ENCODE peak calls at places on chromosomes 1 and 21, in four cellular contexts. U, W, L and A are unnamed samples.

GRCh38 chr1:78676347-78676982 is 26.8 kb downstream of the IFI44 start:
- DNase-seq in L (peak), W (peak), U (peak), A (peak)

GRCh38 chr1:226889616-226890330 is 19.4 kb downstream of the PSEN2 start:
- DNase-seq in W (no peak), L (no peak), U (no peak), A (no peak)

GRCh38 chr1:183734600-183735036 is 70.3 kb upstream of the RGL1 start:
- DNase-seq in L (no peak), W (peak), U (peak), A (no peak)

GRCh38 chr21:41834252-41834925 is 44.8 kb downstream of the PRDM15 start:
- DNase-seq in W (no peak), L (no peak), U (no peak), A (peak)

GRCh38 chr1:6577831-6578525 is 1.8 kb upstream of the ZBTB48 start:
- DNase-seq in L (no peak), U (no peak), W (no peak), A (no peak)

GRCh38 chr1:67803380-67804279 is 29.6 kb downstream of the GNG12 start:
- DNase-seq in W (no peak), U (no peak), L (no peak), A (no peak)

GRCh38 chr1:111880866-111881837 is 108.3 kb downstream of the KCND3 start:
- DNase-seq in U (no peak), W (no peak), L (no peak), A (no peak)

GRCh38 chr1:3912809-3913685 is 13.0 kb upstream of the C1orf174 start:
- DNase-seq in L (no peak), W (no peak), U (no peak), A (no peak)

GRCh38 chr21:42520628-42521253 is 7.1 kb downstream of the SLC37A1 start:
- DNase-seq in W (no peak), U (peak), L (no peak), A (no peak)

GRCh38 chr1:64061430-64062104 is 141.9 kb upstream of the UBE2U start:
- DNase-seq in U (peak), L (no peak), W (no peak), A (no peak)

GRCh38 chr1:209659909-209660308 is 7.7 kb upstream of the LAMB3 start:
- DNase-seq in W (no peak), U (no peak), L (no peak), A (no peak)

GRCh38 chr21:17427831-17428483 is 84.9 kb upstream of the CXADR start:
- DNase-seq in W (no peak), U (no peak), L (no peak), A (no peak)

GRCh38 chr1:16187748-16188401 is 24.6 kb downstream of the ARHGEF19 start:
- DNase-seq in W (peak), L (no peak), U (peak), A (peak)

GRCh38 chr21:35850029-35850428 is 210.3 kb downstream of the SETD4 start:
- DNase-seq in L (no peak), U (no peak), W (no peak), A (peak)

GRCh38 chr1:95778217-95778616 is 544.2 kb downstream of the RWDD3 start:
- DNase-seq in L (no peak), U (no peak), W (no peak), A (no peak)

DNA sequence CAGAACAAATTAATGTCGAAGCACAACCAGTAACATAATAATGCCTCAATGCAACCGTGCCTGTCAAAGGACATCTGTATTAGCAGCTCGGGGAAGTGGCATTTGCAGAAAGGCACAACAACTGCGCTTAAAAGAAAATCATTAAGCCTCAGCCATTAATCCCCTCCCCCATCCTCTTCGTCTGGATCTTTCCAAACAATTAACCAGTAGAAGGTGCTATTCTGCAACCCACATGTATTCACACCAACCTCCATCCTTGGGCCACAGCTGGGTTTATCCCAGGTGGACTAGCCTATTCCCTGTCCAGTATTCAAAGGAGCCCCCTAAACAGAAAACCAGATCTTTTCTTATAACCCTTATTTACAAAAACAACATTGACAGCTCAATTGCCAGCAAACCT is 2.6 kb downstream of the RERE start:
- DNase-seq in W (peak), L (no peak), U (peak), A (no peak)
- TF ChIP-seq EZH2phosphoT487 in W (no peak), L (no peak), U (no peak), A (no peak)

GRCh38 chr1:218481116-218481775 is 136.1 kb downstream of the TGFB2 start:
- DNase-seq in U (no peak), W (no peak), L (no peak), A (no peak)
- TF ChIP-seq EZH2phosphoT487 in U (no peak), W (no peak), L (no peak), A (no peak)

DNA sequence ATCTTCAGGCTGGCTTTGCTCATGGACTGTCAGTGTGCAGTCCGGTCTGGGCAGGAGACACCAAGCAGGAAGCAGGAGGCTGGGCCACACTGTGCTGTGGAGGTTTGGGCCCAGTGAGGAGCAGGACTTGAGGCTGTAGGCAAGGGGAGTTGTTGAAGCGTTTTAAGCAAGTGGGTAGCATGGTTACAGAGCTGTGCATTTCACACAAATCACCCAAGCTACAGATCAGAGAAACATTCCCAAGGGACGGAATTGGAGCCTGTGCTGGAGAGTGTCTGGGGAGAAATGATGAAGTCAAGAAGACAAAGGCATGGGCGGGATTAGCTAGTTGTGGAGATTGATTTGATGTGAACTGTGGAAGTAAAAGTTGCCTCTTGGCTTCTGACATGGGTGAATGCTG is 60.9 kb downstream of the KIF21B start:
- DNase-seq in L (no peak), U (no peak), W (peak), A (no peak)
- TF ChIP-seq EZH2phosphoT487 in L (no peak), U (no peak), W (no peak), A (no peak)

GRCh38 chr1:21574464-21575151 is 65.4 kb downstream of the ALPL start:
- DNase-seq in W (peak), L (no peak), U (peak), A (no peak)
- TF ChIP-seq EZH2phosphoT487 in W (no peak), L (no peak), U (no peak), A (no peak)

DNA sequence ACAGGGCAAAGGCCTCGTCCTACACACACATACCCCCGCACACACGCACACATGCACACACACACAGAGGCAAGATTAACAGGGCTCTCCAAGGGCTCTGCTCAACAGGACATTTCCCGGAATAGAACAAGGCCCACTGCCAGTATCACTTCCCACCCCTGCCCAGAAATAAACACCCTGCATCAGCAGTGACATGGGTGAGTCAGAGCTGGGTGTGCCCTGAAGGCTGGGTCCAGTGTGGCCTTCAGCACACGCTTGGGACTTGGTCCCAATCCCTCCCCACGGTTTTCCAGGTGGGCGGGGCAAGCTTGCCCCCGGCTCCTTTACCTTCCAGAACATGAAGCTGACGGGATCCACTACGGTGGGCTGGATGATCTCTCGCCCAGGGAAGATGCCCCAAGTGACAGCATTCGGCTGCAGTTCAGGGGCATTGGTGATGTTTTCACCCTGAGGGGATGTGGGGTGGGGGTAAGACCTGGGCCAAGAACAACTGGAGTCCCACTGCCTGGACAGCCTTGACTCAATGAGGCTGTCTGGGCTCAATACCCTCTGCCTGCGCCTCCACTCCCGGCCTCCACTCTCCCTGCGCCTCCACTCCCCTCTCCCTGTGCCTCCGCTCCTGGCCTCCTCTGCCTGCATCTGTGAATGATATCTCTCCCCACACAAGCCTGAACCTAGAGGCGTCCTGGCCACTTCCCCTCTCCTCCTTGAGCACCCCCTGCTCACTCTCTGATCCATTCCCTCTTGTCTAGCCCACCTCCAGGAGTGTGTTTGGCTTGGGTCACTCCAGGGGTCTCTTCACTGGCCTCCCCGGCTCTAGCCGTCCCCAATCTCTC is 14.7 kb downstream of the MTHFR start:
- DNase-seq in W (peak), L (peak), U (no peak), A (no peak)
- TF ChIP-seq EZH2phosphoT487 in W (no peak), L (no peak), U (no peak), A (no peak)

GRCh38 chr1:185598326-185598725 is 135.9 kb upstream of the HMCN1 start:
- DNase-seq in W (no peak), L (no peak), U (no peak), A (no peak)
- TF ChIP-seq EZH2phosphoT487 in W (no peak), L (no peak), U (no peak), A (no peak)

GRCh38 chr1:233327938-233328660 is 575 bp downstream of the MAP3K21 start:
- DNase-seq in W (peak), L (no peak), U (peak), A (peak)
- TF ChIP-seq EZH2phosphoT487 in W (no peak), L (no peak), U (no peak), A (no peak)